ENCODE peak calls at places on chromosomes 1 and 21, in six cellular contexts. P is amygdala; D is stimulated activated CD4-positive, alpha-beta T cell treated with anti-CD3 and anti-CD28 coated beads, Interleukin-2, amount 100 ng/mL, for 4 hours; L is HTR-8/SVneo; W is WTC11; V is Calu3. B is an unnamed sample.

GRCh38 chr1:50275564-50275963 is 147.7 kb downstream of the DMRTA2 start:
- DNase-seq in P (no peak), L (no peak), W (peak), D (no peak), V (no peak), B (peak)

GRCh38 chr1:198771562-198772153 is 132.8 kb downstream of the PTPRC start:
- DNase-seq in L (peak), P (no peak), W (no peak), D (no peak), V (peak), B (no peak)

GRCh38 chr1:196160066-196160795 is 448.0 kb downstream of the KCNT2 start:
- DNase-seq in V (no peak), L (no peak), W (no peak), P (no peak), D (no peak), B (no peak)

GRCh38 chr21:38787461-38788274 is 18.1 kb upstream of the ETS2 start:
- DNase-seq in L (peak), V (peak), W (no peak), P (no peak), D (no peak), B (peak)

GRCh38 chr1:204503122-204503912 is 8.7 kb upstream of the PIK3C2B start:
- DNase-seq in W (no peak), P (no peak), V (peak), D (no peak), L (no peak), B (no peak)

GRCh38 chr1:5991784-5992033 is 516 bp downstream of the NPHP4 start:
- DNase-seq in W (no peak), L (no peak), D (no peak), V (no peak), P (no peak), B (no peak)

GRCh38 chr1:25794325-25794724 is 5.7 kb upstream of the SELENON start:
- DNase-seq in L (no peak), W (no peak), P (no peak), V (no peak), D (no peak), B (no peak)

GRCh38 chr1:43015269-43015668 is 56.6 kb upstream of the SLC2A1 start:
- DNase-seq in V (no peak), W (no peak), L (no peak), D (no peak), P (no peak), B (no peak)

GRCh38 chr1:220271706-220272046 is 577 bp downstream of the RAB3GAP2 start:
- DNase-seq in L (peak), W (no peak), D (no peak), P (no peak), V (peak), B (no peak)

GRCh38 chr1:234507626-234508387 is 28.8 kb upstream of the TARBP1 start:
- DNase-seq in L (no peak), V (no peak), W (no peak), D (no peak), P (no peak), B (no peak)

GRCh38 chr1:185016880-185017279 is 28.5 kb upstream of the RNF2 start:
- DNase-seq in V (no peak), P (no peak), L (no peak), D (no peak), W (no peak), B (no peak)

GRCh38 chr1:232793944-232794343 is 11.3 kb upstream of the MAP10 start:
- DNase-seq in P (no peak), D (no peak), V (peak), W (no peak), L (peak), B (no peak)

GRCh38 chr1:158274797-158275196 is 14.9 kb upstream of the CD1C start:
- DNase-seq in V (no peak), D (no peak), W (no peak), P (no peak), L (no peak), B (no peak)

GRCh38 chr1:37186246-37186756 is 152.0 kb upstream of the GRIK3 start:
- DNase-seq in V (no peak), D (no peak), L (no peak), P (no peak), W (no peak), B (no peak)

GRCh38 chr1:223363057-223363855 is 720 bp downstream of the SUSD4 start:
- DNase-seq in V (peak), L (peak), D (peak), W (peak), P (no peak), B (peak)

GRCh38 chr1:204359474-204360255 is at the start of gene PLEKHA6:
- DNase-seq in V (no peak), P (peak), D (no peak), W (no peak), L (peak), B (no peak)

GRCh38 chr1:20588634-20589225 is at the start of gene CDA:
- DNase-seq in P (no peak), V (peak), W (peak), L (no peak), D (no peak), B (peak)

GRCh38 chr1:208219098-208219658 is 25.0 kb downstream of the PLXNA2 start:
- DNase-seq in P (no peak), L (no peak), W (no peak), D (no peak), V (no peak), B (peak)

GRCh38 chr1:229117664-229118300 is 153.1 kb upstream of the RAB4A start:
- DNase-seq in D (no peak), P (no peak), W (no peak), V (peak), L (no peak), B (no peak)

GRCh38 chr1:240609527-240610060 is 2.4 kb downstream of the GREM2 start:
- DNase-seq in D (no peak), P (no peak), L (no peak), W (no peak), V (no peak), B (no peak)

GRCh38 chr21:42312626-42313104 is 2.5 kb downstream of the TFF3 start:
- DNase-seq in P (no peak), L (no peak), D (no peak), W (no peak), V (no peak), B (peak)

GRCh38 chr21:43361493-43362296 is 65.2 kb downstream of the SIK1 start:
- DNase-seq in P (no peak), D (peak), L (no peak), W (no peak), V (no peak), B (no peak)

GRCh38 chr1:67040405-67040804 is 13.5 kb downstream of the SLC35D1 start:
- DNase-seq in V (no peak), W (no peak), D (no peak), P (no peak), L (no peak), B (no peak)

GRCh38 chr1:220876511-220877347 is 2.5 kb upstream of the HLX start:
- DNase-seq in V (no peak), D (no peak), P (no peak), W (peak), L (no peak), B (no peak)

GRCh38 chr1:91830242-91831131 is 55.5 kb downstream of the TGFBR3 start:
- DNase-seq in D (no peak), W (no peak), P (no peak), V (peak), L (no peak), B (peak)

GRCh38 chr1:152003846-152004442 is 10.3 kb upstream of the S100A10 start:
- DNase-seq in P (no peak), W (peak), L (no peak), D (no peak), V (peak), B (peak)

GRCh38 chr1:222582099-222582774 is 7.5 kb downstream of the TAF1A start:
- DNase-seq in W (no peak), D (no peak), V (no peak), P (no peak), L (peak), B (no peak)

GRCh38 chr1:23148084-23148483 is 20.6 kb downstream of the LUZP1 start:
- DNase-seq in W (no peak), L (no peak), D (no peak), P (no peak), V (no peak), B (no peak)

GRCh38 chr1:64986903-64987871 is 20.8 kb upstream of the JAK1 start:
- DNase-seq in W (no peak), D (no peak), P (no peak), V (peak), L (no peak), B (no peak)

GRCh38 chr1:29749546-29749945 is 513.2 kb downstream of the PTPRU start:
- DNase-seq in D (no peak), L (no peak), V (no peak), W (no peak), P (no peak), B (no peak)

GRCh38 chr1:84078108-84078823 is 65.8 kb upstream of the PRKACB start:
- DNase-seq in D (no peak), L (peak), V (no peak), W (no peak), P (peak), B (peak)

GRCh38 chr1:63746129-63746864 is 27.5 kb upstream of the ROR1 start:
- DNase-seq in L (peak), D (no peak), V (no peak), W (peak), P (no peak), B (peak)

GRCh38 chr1:201538618-201539551 is at the start of gene NAV1:
- DNase-seq in D (no peak), W (peak), L (no peak), V (peak), P (peak), B (peak)

GRCh38 chr1:183148599-183148998 is 37.5 kb upstream of the LAMC2 start:
- DNase-seq in P (no peak), W (no peak), D (no peak), V (no peak), L (no peak), B (no peak)

GRCh38 chr1:198109316-198109715 is 47.5 kb upstream of the NEK7 start:
- DNase-seq in D (no peak), V (no peak), P (no peak), W (no peak), L (no peak), B (no peak)

GRCh38 chr1:21706151-21706835 is 37.1 kb upstream of the RAP1GAP start:
- DNase-seq in V (no peak), L (no peak), D (no peak), P (no peak), W (peak), B (peak)

GRCh38 chr21:41832230-41833137 is 46.7 kb downstream of the PRDM15 start:
- DNase-seq in W (no peak), D (no peak), P (no peak), V (no peak), L (no peak), B (no peak)

GRCh38 chr1:115865704-115866380 is 24.9 kb upstream of the NHLH2 start:
- DNase-seq in P (no peak), W (no peak), D (no peak), V (no peak), L (no peak), B (no peak)

B was measured in islet precursor cell.